ENCODE peak calls at places on chromosomes 4 and X, in nine cellular contexts. K is CD4-positive, alpha-beta memory T cell; X is breast epithelium; W is spleen; F is right cardiac atrium; S is Peyer's patch; Z is mesendoderm; U is OCI-LY7; J is A549. N is an unnamed sample.

GRCh38 chr4:110475881-110476818 is at the start of gene ENPEP:
- DNase-seq in K (no peak), X (no peak), W (no peak), F (peak), S (no peak), Z (peak), U (no peak), J (no peak), N (peak)

GRCh38 chrX:155065035-155065734 is 5.8 kb downstream of the CMC4 start:
- DNase-seq in K (no peak), X (no peak), W (no peak), F (no peak), S (no peak), Z (no peak), U (no peak), J (no peak), N (no peak)

GRCh38 chr4:102518703-102519131 is 17.6 kb downstream of the NFKB1 start:
- DNase-seq in K (peak), X (no peak), W (no peak), F (no peak), S (no peak), Z (no peak), U (no peak), J (no peak), N (no peak)

GRCh38 chrX:136386173-136386572 is 85.4 kb downstream of the ADGRG4 start:
- DNase-seq in K (no peak), X (no peak), W (no peak), F (no peak), S (no peak), Z (no peak), U (no peak), J (no peak), N (no peak)

GRCh38 chrX:115038406-115038805 is 21.0 kb upstream of the IL13RA2 start:
- DNase-seq in K (no peak), X (no peak), W (no peak), F (no peak), S (no peak), Z (no peak), U (no peak), J (no peak), N (no peak)

GRCh38 chr4:134807231-134807745 is 605.7 kb upstream of the PABPC4L start:
- DNase-seq in K (no peak), X (no peak), W (no peak), F (no peak), S (no peak), Z (no peak), U (no peak), J (no peak), N (no peak)

GRCh38 chrX:110412971-110413726 is 54.5 kb downstream of the RTL9 start:
- DNase-seq in K (peak), X (peak), W (peak), F (peak), S (peak), Z (peak), U (peak), J (peak), N (peak)

GRCh38 chr4:6387946-6388345 is 84.5 kb downstream of the PPP2R2C start:
- DNase-seq in K (no peak), X (no peak), W (no peak), F (no peak), S (no peak), Z (no peak), U (no peak), J (no peak), N (no peak)

GRCh38 chrX:47458528-47458927 is 24.5 kb downstream of the ZNF41 start:
- DNase-seq in K (no peak), X (no peak), W (no peak), F (no peak), S (no peak), Z (no peak), U (no peak), J (no peak), N (no peak)

GRCh38 chr4:97317691-97318090 is 825.6 kb downstream of the STPG2 start:
- DNase-seq in K (no peak), X (no peak), W (no peak), F (no peak), S (no peak), Z (peak), U (no peak), J (no peak), N (no peak)

GRCh38 chrX:137563681-137564651 is 2.0 kb upstream of the ZIC3 start:
- DNase-seq in K (no peak), X (no peak), W (no peak), F (no peak), S (no peak), Z (peak), U (no peak), J (no peak), N (no peak)

GRCh38 chrX:20265726-20266681 is 705 bp downstream of the RPS6KA3 start:
- DNase-seq in K (peak), X (no peak), W (peak), F (peak), S (peak), Z (peak), U (peak), J (peak), N (peak)

GRCh38 chr4:167903291-167903721 is 189.0 kb upstream of the ANXA10 start:
- DNase-seq in K (no peak), X (no peak), W (no peak), F (no peak), S (no peak), Z (no peak), U (no peak), J (peak), N (no peak)

GRCh38 chrX:17390325-17390992 is 15.5 kb downstream of the NHS start:
- DNase-seq in K (no peak), X (no peak), W (no peak), F (no peak), S (no peak), Z (no peak), U (no peak), J (no peak), N (no peak)

GRCh38 chr4:106803107-106803506 is 233.0 kb downstream of the DKK2 start:
- DNase-seq in K (no peak), X (no peak), W (no peak), F (no peak), S (no peak), Z (no peak), U (no peak), J (no peak), N (no peak)

GRCh38 chr4:6321361-6321760 is 51.7 kb downstream of the WFS1 start:
- DNase-seq in K (no peak), X (no peak), W (no peak), F (no peak), S (no peak), Z (no peak), U (no peak), J (no peak), N (no peak)

GRCh38 chr4:97984545-97985131 is 158.6 kb downstream of the STPG2 start:
- DNase-seq in K (no peak), X (no peak), W (no peak), F (no peak), S (no peak), Z (peak), U (peak), J (peak), N (no peak)

GRCh38 chr4:114040319-114041116 is 61.1 kb upstream of the ARSJ start:
- DNase-seq in K (no peak), X (no peak), W (no peak), F (no peak), S (no peak), Z (peak), U (no peak), J (no peak), N (no peak)

GRCh38 chrX:9519546-9520210 is 54.8 kb downstream of the TBL1X start:
- DNase-seq in K (no peak), X (no peak), W (no peak), F (no peak), S (no peak), Z (no peak), U (no peak), J (no peak), N (no peak)

DNA sequence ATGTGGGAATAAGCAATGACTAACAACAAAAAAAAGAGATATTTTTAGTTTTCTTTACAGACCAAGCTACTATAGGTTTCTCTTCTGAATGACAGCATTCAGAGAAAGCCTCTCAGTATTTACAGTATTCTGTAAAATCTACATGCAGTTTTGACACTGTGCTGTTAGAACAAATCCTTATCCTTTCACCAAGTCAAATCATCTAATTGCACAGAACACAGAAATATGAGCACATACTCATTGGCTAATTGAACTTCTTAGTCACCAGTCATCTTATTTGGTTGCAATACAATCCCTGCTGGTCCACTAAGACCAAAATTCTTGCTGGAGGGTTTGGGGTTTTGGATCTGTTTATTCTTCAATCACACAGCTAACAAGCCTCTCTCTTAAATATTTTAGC is 5.7 kb downstream of the ACOT9 start:
- DNase-seq in K (no peak), X (no peak), W (no peak), F (no peak), S (no peak), Z (no peak), U (no peak), J (no peak), N (no peak)
- H3K4me3 ChIP-seq in K (no peak), X (no peak), W (no peak), F (no peak), S (no peak), Z (no peak), U (no peak), J (no peak), N (no peak)

GRCh38 chrX:29841750-29842149 is 373.6 kb upstream of the MAGEB2 start:
- DNase-seq in K (no peak), X (no peak), W (no peak), F (no peak), S (no peak), Z (peak), U (no peak), J (no peak), N (no peak)

GRCh38 chrX:29842552-29842951 is 372.8 kb upstream of the MAGEB2 start:
- DNase-seq in K (no peak), X (no peak), W (no peak), F (no peak), S (no peak), Z (no peak), U (no peak), J (no peak), N (no peak)
- H3K4me3 ChIP-seq in K (no peak), X (no peak), W (no peak), F (no peak), S (no peak), Z (no peak), U (no peak), J (no peak), N (no peak)

GRCh38 chr4:4391866-4392265 is 5.0 kb downstream of the NSG1 start:
- DNase-seq in K (no peak), X (no peak), W (no peak), F (no peak), S (no peak), Z (no peak), U (no peak), J (no peak), N (no peak)
- H3K4me3 ChIP-seq in K (no peak), X (no peak), W (no peak), F (no peak), S (no peak), Z (no peak), U (no peak), J (no peak), N (no peak)

GRCh38 chr4:77581724-77582123 is 23.9 kb upstream of the CXCL13 start:
- DNase-seq in K (no peak), X (no peak), W (no peak), F (no peak), S (no peak), Z (no peak), U (no peak), J (no peak), N (no peak)
- H3K4me3 ChIP-seq in K (no peak), X (no peak), W (no peak), F (no peak), S (no peak), Z (no peak), U (no peak), J (no peak), N (no peak)

GRCh38 chrX:100615015-100615414 is 21.6 kb downstream of the TSPAN6 start:
- DNase-seq in K (no peak), X (no peak), W (no peak), F (no peak), S (no peak), Z (peak), U (no peak), J (peak), N (peak)

GRCh38 chrX:100606753-100607152 is 22.0 kb downstream of the TNMD start:
- DNase-seq in K (no peak), X (no peak), W (no peak), F (no peak), S (no peak), Z (no peak), U (no peak), J (no peak), N (no peak)

GRCh38 chrX:100611951-100612350 is 24.7 kb downstream of the TSPAN6 start:
- DNase-seq in K (no peak), X (no peak), W (no peak), F (no peak), S (no peak), Z (peak), U (no peak), J (no peak), N (no peak)

GRCh38 chrX:100609591-100609990 is 24.9 kb downstream of the TNMD start:
- DNase-seq in K (no peak), X (no peak), W (no peak), F (no peak), S (no peak), Z (no peak), U (no peak), J (no peak), N (no peak)
- H3K4me3 ChIP-seq in K (no peak), X (no peak), W (no peak), F (no peak), S (no peak), Z (no peak), U (no peak), J (no peak), N (no peak)

GRCh38 chr4:1011022-1011694 is at the start of gene FGFRL1:
- DNase-seq in K (peak), X (peak), W (peak), F (peak), S (peak), Z (peak), U (peak), J (peak), N (peak)

GRCh38 chr4:1009647-1010521 is 1.5 kb upstream of the FGFRL1 start:
- DNase-seq in K (peak), X (peak), W (peak), F (peak), S (peak), Z (peak), U (peak), J (peak), N (peak)

GRCh38 chr4:1006856-1007255 is 4.6 kb upstream of the FGFRL1 start:
- DNase-seq in K (no peak), X (no peak), W (no peak), F (no peak), S (no peak), Z (no peak), U (no peak), J (no peak), N (no peak)

GRCh38 chr4:1010522-1011021 is 854 bp upstream of the FGFRL1 start:
- DNase-seq in K (peak), X (peak), W (peak), F (peak), S (peak), Z (peak), U (peak), J (peak), N (peak)

GRCh38 chr4:1008840-1009646 is 2.4 kb upstream of the FGFRL1 start:
- DNase-seq in K (peak), X (peak), W (peak), F (peak), S (peak), Z (peak), U (peak), J (no peak), N (peak)
- H3K4me3 ChIP-seq in K (no peak), X (peak), W (peak), F (peak), S (peak), Z (no peak), U (peak), J (peak), N (peak)